ENCODE peak calls at places on chromosomes 5 and 9, in six cellular contexts. I is SK-N-SH, H is hepatocyte, C is PC-9, E is OCI-LY7, M is GM23248. A is an unnamed sample.

GRCh38 chr5:137292461-137293025 is 206.6 kb downstream of the SPOCK1 start:
- DNase-seq in I (peak; percentile 22), H (no peak), C (no peak), E (no peak), M (no peak), A (peak; percentile 86)

GRCh38 chr9:8486095-8486494 is 686.5 kb upstream of the DMAC1 start:
- DNase-seq in I (peak; percentile 8), H (peak; percentile 25), C (no peak), E (no peak), M (no peak), A (no peak)

GRCh38 chr5:14450055-14450524 is 131.5 kb upstream of the OTULINL start:
- DNase-seq in I (no peak), H (peak; percentile 38), C (no peak), E (no peak), M (peak; percentile 99), A (no peak)

GRCh38 chr5:58582411-58583393 is at the start of gene RAB3C:
- DNase-seq in I (peak; percentile 89), H (peak; percentile 96), C (peak; percentile 82), E (no peak), M (peak; percentile 97), A (peak; percentile 72)

GRCh38 chr5:55175781-55176175 is 2.8 kb upstream of the CDC20B start:
- DNase-seq in I (no peak), H (no peak), C (no peak), E (no peak), M (no peak), A (no peak)

GRCh38 chr5:118173340-118173739 is 815.0 kb downstream of the DTWD2 start:
- DNase-seq in I (no peak), H (no peak), C (no peak), E (no peak), M (no peak), A (no peak)

GRCh38 chr5:113663879-113664278 is 150.4 kb downstream of the YTHDC2 start:
- DNase-seq in I (peak; percentile 15), H (peak; percentile 57), C (no peak), E (peak; percentile 37), M (peak; percentile 68), A (peak; percentile 69)

GRCh38 chr5:33824516-33825195 is 67.1 kb downstream of the ADAMTS12 start:
- DNase-seq in I (no peak), H (no peak), C (no peak), E (no peak), M (peak; percentile 84), A (no peak)

GRCh38 chr5:173790177-173790719 is 97.9 kb upstream of the CPEB4 start:
- DNase-seq in I (no peak), H (no peak), C (no peak), E (peak; percentile 71), M (no peak), A (no peak)

GRCh38 chr9:109843651-109844050 is 63.7 kb downstream of the PALM2AKAP2 start:
- DNase-seq in I (no peak), H (no peak), C (no peak), E (no peak), M (no peak), A (no peak)

GRCh38 chr9:16243798-16244197 is 626.7 kb downstream of the BNC2 start:
- DNase-seq in I (no peak), H (peak; percentile 14), C (peak; percentile 36), E (no peak), M (no peak), A (no peak)

GRCh38 chr9:134895103-134895502 is 14.5 kb downstream of the FCN2 start:
- DNase-seq in I (no peak), H (no peak), C (no peak), E (no peak), M (no peak), A (no peak)

GRCh38 chr5:19496056-19496455 is 491.9 kb downstream of the CDH18 start:
- DNase-seq in I (no peak), H (no peak), C (no peak), E (no peak), M (no peak), A (no peak)

GRCh38 chr5:14917719-14918118 is 46.1 kb upstream of the ANKH start:
- DNase-seq in I (peak; percentile 44), H (no peak), C (peak; percentile 33), E (no peak), M (peak; percentile 70), A (peak; percentile 64)

GRCh38 chr5:154997746-154998145 is 15.8 kb upstream of the KIF4B start:
- DNase-seq in I (no peak), H (no peak), C (peak; percentile 68), E (no peak), M (no peak), A (peak; percentile 31)

GRCh38 chr5:60929024-60929423 is 15.8 kb downstream of the ERCC8 start:
- DNase-seq in I (no peak), H (no peak), C (no peak), E (no peak), M (peak; percentile 23), A (no peak)

GRCh38 chr5:178392386-178392785 is 159.8 kb upstream of the PHYKPL start:
- DNase-seq in I (no peak), H (no peak), C (no peak), E (no peak), M (no peak), A (no peak)

GRCh38 chr5:167939686-167940085 is 351.8 kb upstream of the WWC1 start:
- DNase-seq in I (no peak), H (no peak), C (no peak), E (no peak), M (peak; percentile 83), A (no peak)

GRCh38 chr5:174585472-174585871 is 138.9 kb upstream of the MSX2 start:
- DNase-seq in I (no peak), H (no peak), C (no peak), E (no peak), M (no peak), A (no peak)

GRCh38 chr5:82259172-82259800 is 18.9 kb downstream of the RPS23 start:
- DNase-seq in I (peak; percentile 30), H (peak; percentile 13), C (no peak), E (peak; percentile 41), M (peak; percentile 59), A (peak; percentile 30)

GRCh38 chr5:143405747-143406098 is 2.2 kb upstream of the NR3C1 start:
- DNase-seq in I (no peak), H (no peak), C (no peak), E (no peak), M (no peak), A (no peak)

GRCh38 chr9:80086822-80087345 is 515.1 kb downstream of the TLE4 start:
- DNase-seq in I (no peak), H (no peak), C (no peak), E (no peak), M (no peak), A (no peak)

GRCh38 chr9:122346478-122347347 is 24.1 kb upstream of the PTGS1 start:
- DNase-seq in I (peak; percentile 84), H (peak; percentile 55), C (no peak), E (no peak), M (peak; percentile 67), A (peak; percentile 17)

GRCh38 chr5:6734243-6734695 is 21.0 kb downstream of the TENT4A start:
- DNase-seq in I (no peak), H (no peak), C (no peak), E (no peak), M (peak; percentile 66), A (no peak)

GRCh38 chr5:6734781-6735180 is 21.5 kb downstream of the TENT4A start:
- DNase-seq in I (no peak), H (no peak), C (no peak), E (no peak), M (no peak), A (no peak)

GRCh38 chr5:6736524-6737042 is 23.4 kb downstream of the TENT4A start:
- DNase-seq in I (no peak), H (no peak), C (no peak), E (no peak), M (no peak), A (no peak)

GRCh38 chr5:6737043-6737941 is 24.1 kb downstream of the TENT4A start:
- DNase-seq in I (no peak), H (no peak), C (no peak), E (no peak), M (no peak), A (no peak)

DNA sequence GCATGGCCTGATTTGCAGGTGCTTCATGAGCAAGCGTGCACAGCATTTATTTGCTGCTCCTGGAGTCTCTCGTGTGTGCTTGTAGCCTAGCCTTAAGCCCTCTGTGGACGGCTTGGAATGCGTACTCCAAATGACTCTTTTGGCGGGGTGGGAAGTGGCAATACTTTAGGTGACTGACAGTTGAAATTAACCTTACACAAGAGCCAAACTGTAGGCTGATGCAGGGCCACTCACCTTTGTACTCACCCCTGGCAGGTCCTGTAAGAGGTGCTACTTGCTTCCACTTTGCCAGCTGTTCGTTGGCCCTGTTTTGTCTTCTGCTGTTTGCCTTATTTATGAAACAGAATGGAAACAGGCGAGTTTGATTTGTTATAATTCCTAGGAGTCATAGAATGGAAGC is 22.9 kb downstream of the TENT4A start:
- DNase-seq in I (no peak), H (no peak), C (no peak), E (no peak), M (no peak), A (no peak)
- H3K9me2 ChIP-seq in I (no peaks in the 10 kb centered on the region), H (no peaks in the 10 kb centered on the region), C (no peaks in the 10 kb centered on the region), E (no peaks in the 10 kb centered on the region), M (no peaks in the 10 kb centered on the region), A (no peaks in the 10 kb centered on the region)

GRCh38 chr5:41264019-41264418 is 50.7 kb upstream of the C6 start:
- DNase-seq in I (peak; percentile 49), H (peak; percentile 8), C (no peak), E (no peak), M (no peak), A (no peak)
- H2AFZ ChIP-seq in I (no peak overlapping the region), H (no peak overlapping the region), C (no peak overlapping the region), E (no peak overlapping the region), M (no peak overlapping the region), A (no peak overlapping the region)

DNA sequence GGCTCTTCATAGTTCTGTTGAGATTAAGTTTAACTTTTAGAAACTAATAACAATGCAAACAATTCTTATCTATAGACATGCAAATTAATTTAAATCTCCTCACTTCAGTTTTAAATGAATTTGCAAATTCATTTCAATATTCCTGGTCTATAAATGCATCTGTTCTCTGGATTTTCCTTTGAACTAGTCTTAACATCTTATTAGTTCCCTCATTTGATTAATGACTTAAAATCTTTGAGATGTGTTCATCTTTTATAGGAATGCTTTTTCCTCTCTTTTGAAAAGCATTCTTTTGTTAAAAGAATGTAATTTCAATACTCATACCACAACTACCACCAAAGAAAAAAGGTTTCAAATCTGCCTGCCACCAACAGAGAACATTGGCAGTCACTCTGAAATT is 169.4 kb downstream of the RASEF start:
- DNase-seq in I (no peak), H (no peak), C (no peak), E (no peak), M (no peak), A (no peak)
- H3K9me2 ChIP-seq in I (no peaks in the 10 kb centered on the region), H (no peaks in the 10 kb centered on the region), C (no peaks in the 10 kb centered on the region), E (no peaks in the 10 kb centered on the region), M (no peaks in the 10 kb centered on the region), A (no peaks in the 10 kb centered on the region)

GRCh38 chr9:136343884-136344269 is 16.5 kb downstream of the GPSM1 start:
- DNase-seq in I (no peak), H (no peak), C (no peak), E (no peak), M (no peak), A (no peak)

GRCh38 chr9:136344544-136345280 is 17.4 kb downstream of the GPSM1 start:
- DNase-seq in I (no peak), H (no peak), C (no peak), E (no peak), M (no peak), A (no peak)

GRCh38 chr9:136346157-136346481 is 17.4 kb downstream of the DNLZ start:
- DNase-seq in I (no peak), H (no peak), C (no peak), E (no peak), M (no peak), A (no peak)

GRCh38 chr9:136346927-136347465 is 16.5 kb downstream of the DNLZ start:
- DNase-seq in I (no peak), H (no peak), C (no peak), E (no peak), M (no peak), A (no peak)

GRCh38 chr9:136345281-136346156 is 18.0 kb downstream of the DNLZ start:
- DNase-seq in I (peak; percentile 74), H (peak; percentile 83), C (peak; percentile 52), E (no peak), M (peak; percentile 90), A (peak; percentile 57)
- H2AFZ ChIP-seq in I (no peak overlapping the region), H (no peak overlapping the region), C (no peak overlapping the region), E (no peak overlapping the region), M (no peak overlapping the region), A (peak overlapping the region; percentile 54)

A was measured in PC-3.